ENCODE peak calls at places on chromosome 7, in four cellular contexts. O, B, V and W are unnamed samples.

GRCh38 chr7:74454059-74454947 is 597 bp downstream of the GTF2IRD1 start:
- DNase-seq in B (no peak), V (no peak), O (no peak), W (no peak)

GRCh38 chr7:95028683-95029082 is 121.3 kb downstream of the PPP1R9A start:
- DNase-seq in O (no peak), V (no peak), B (no peak), W (peak)

GRCh38 chr7:1421946-1422345 is 37.3 kb downstream of the MICALL2 start:
- DNase-seq in B (no peak), O (no peak), V (no peak), W (no peak)

GRCh38 chr7:68730871-68731403 is 867.3 kb upstream of the AUTS2 start:
- DNase-seq in O (no peak), V (no peak), B (no peak), W (peak)

GRCh38 chr7:7536396-7537019 is 835 bp upstream of the COL28A1 start:
- DNase-seq in B (no peak), V (no peak), O (no peak), W (no peak)

GRCh38 chr7:155972247-155972646 is 160.0 kb upstream of the SHH start:
- DNase-seq in V (no peak), O (no peak), B (no peak), W (no peak)

GRCh38 chr7:30852744-30853288 is 58.8 kb upstream of the AQP1 start:
- DNase-seq in B (no peak), O (no peak), V (no peak), W (no peak)

GRCh38 chr7:47715631-47716068 is 133.7 kb upstream of the TNS3 start:
- DNase-seq in V (no peak), B (no peak), O (no peak), W (peak)

GRCh38 chr7:149202831-149203231 is 7.5 kb downstream of the ZNF282 start:
- DNase-seq in V (no peak), O (peak), B (no peak), W (no peak)
- TF ChIP-seq MAZ in V (no peak), O (no peak), B (no peak), W (no peak)

DNA sequence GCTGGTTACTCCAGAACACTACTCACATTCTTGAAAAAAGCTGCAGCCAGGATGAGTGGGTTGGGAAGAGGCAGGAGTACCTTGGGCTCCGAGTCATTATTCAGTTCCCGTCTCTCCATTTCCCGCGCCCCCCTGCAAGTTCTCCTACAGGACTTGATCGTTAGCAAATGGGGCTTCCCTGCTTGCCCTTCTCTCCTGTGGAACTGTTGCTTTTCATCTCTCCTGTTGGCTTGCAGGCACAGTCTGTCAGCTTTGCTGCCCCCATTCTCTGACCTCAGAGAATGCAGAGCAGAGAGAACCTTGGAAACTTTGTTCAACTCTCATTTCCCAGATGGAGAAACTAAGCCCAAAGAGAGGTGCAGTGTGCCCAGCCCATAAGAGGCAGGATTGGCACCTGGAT is 35.6 kb upstream of the LRRC4 start:
- DNase-seq in V (no peak), O (no peak), B (no peak), W (no peak)
- TF ChIP-seq MAZ in V (no peak), O (no peak), B (no peak), W (no peak)

GRCh38 chr7:90678986-90679385 is 82.9 kb downstream of the CDK14 start:
- DNase-seq in B (no peak), O (no peak), V (no peak), W (no peak)

GRCh38 chr7:90680496-90680895 is 84.4 kb downstream of the CDK14 start:
- DNase-seq in V (no peak), O (no peak), B (no peak), W (no peak)

GRCh38 chr7:90677742-90678439 is 81.8 kb downstream of the CDK14 start:
- DNase-seq in O (peak), V (no peak), B (no peak), W (no peak)

GRCh38 chr7:90671571-90671970 is 75.5 kb downstream of the CDK14 start:
- DNase-seq in B (no peak), O (no peak), V (no peak), W (no peak)

DNA sequence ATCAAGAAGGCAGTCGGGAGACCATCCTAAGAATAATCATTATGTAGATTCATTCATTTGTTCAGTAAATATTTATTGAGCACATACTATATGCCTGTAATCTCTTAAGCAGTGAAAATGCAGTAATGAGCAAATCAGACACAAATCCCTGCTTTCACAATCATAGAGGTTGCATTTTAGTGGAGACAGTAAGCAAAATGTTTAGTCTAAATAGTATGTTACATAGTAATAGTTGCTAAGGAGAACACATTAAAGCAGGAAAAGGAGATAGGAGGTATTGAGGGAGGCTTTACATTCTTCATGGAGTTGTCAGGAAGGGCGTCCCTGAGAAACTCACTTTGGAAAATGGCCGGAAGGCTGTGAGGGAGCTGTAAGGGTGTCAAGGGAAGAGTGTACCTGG is 79.9 kb downstream of the CDK14 start:
- DNase-seq in B (no peak), V (no peak), O (no peak), W (no peak)
- TF ChIP-seq MAZ in B (no peak), V (no peak), O (no peak), W (no peak)

GRCh38 chr7:148686312-148686937 is 12.3 kb upstream of the CUL1 start:
- DNase-seq in B (no peak), O (no peak), V (no peak), W (no peak)
- TF ChIP-seq MAZ in B (no peak), O (no peak), V (no peak), W (no peak)

DNA sequence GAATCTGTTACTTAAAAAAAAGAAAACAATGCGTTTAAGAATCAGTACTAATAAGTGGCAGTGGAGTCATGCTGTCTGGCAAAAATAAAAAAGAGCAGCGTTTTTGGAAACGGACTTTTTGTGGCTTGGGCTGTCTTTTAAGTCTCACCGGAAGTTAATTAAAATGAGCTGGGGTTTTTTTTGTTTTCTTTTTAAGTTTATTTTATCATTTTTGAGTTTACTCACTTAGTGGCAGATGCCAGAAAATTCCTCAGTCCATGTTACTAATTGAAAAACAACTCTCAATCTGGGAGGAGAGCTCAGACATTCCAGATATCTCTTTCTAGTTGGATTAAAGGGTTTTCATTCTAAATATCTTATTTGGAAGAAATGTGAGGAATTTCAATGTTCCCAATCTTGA is 133.8 kb upstream of the AGR3 start:
- DNase-seq in V (no peak), B (no peak), O (peak), W (peak)
- TF ChIP-seq MAZ in V (no peak), B (no peak), O (no peak), W (no peak)

GRCh38 chr7:123581162-123581459 is 20.5 kb upstream of the ASB15 start:
- DNase-seq in B (no peak), O (no peak), V (no peak), W (no peak)

GRCh38 chr7:123583821-123584220 is 17.8 kb upstream of the ASB15 start:
- DNase-seq in B (no peak), O (no peak), V (no peak), W (no peak)

GRCh38 chr7:123580406-123581161 is 21.0 kb upstream of the ASB15 start:
- DNase-seq in O (peak), V (no peak), B (peak), W (peak)
- TF ChIP-seq MAZ in O (no peak), V (no peak), B (no peak), W (no peak)

GRCh38 chr7:46530081-46530480 is 609.0 kb upstream of the IGFBP3 start:
- DNase-seq in V (no peak), B (no peak), O (no peak), W (no peak)

GRCh38 chr7:46539892-46540483 is 618.9 kb upstream of the IGFBP3 start:
- DNase-seq in O (no peak), V (no peak), B (no peak), W (no peak)

GRCh38 chr7:46533946-46534345 is 612.9 kb upstream of the IGFBP3 start:
- DNase-seq in V (no peak), B (no peak), O (no peak), W (no peak)

GRCh38 chr7:46532571-46532970 is 611.5 kb upstream of the IGFBP3 start:
- DNase-seq in V (no peak), O (peak), B (no peak), W (no peak)

GRCh38 chr7:46534593-46535271 is 613.7 kb upstream of the IGFBP3 start:
- DNase-seq in O (peak), V (no peak), B (no peak), W (no peak)
- TF ChIP-seq MAZ in O (no peak), V (no peak), B (no peak), W (no peak)

GRCh38 chr7:113084499-113085172 is 2.0 kb downstream of the GPR85 start:
- DNase-seq in O (no peak), V (no peak), B (no peak), W (no peak)

GRCh38 chr7:113086431-113086888 is at the start of gene GPR85:
- DNase-seq in V (peak), O (peak), B (peak), W (no peak)

GRCh38 chr7:113085781-113086390 is 741 bp downstream of the GPR85 start:
- DNase-seq in V (no peak), B (peak), O (peak), W (no peak)

GRCh38 chr7:113086928-113087277 is 276 bp upstream of the GPR85 start:
- DNase-seq in V (no peak), O (no peak), B (no peak), W (no peak)

GRCh38 chr7:113087278-113087998 is 811 bp upstream of the GPR85 start:
- DNase-seq in B (peak), O (peak), V (no peak), W (peak)
- TF ChIP-seq MAZ in B (no peak), O (no peak), V (no peak), W (no peak)